ENCODE peak calls at places on chromosomes 12 and 14, in four cellular contexts. N is mucosa of gallbladder, M is aorta, A is NCI-H460. Y is an unnamed sample.
A peak's percentile ranks its signal among the peaks of the same experiment; 100 is the strongest.

GRCh38 chr12:26152507-26153102 is 27.8 kb upstream of the BHLHE41 start:
- DNase-seq in N (no peak), M (no peak), A (no peak), Y (no peak)

GRCh38 chr12:52552681-52553195 is at the start of gene KRT71:
- DNase-seq in N (no peak), M (peak; percentile 36), A (no peak), Y (no peak)

GRCh38 chr12:65171870-65172269 is 2.5 kb downstream of the LEMD3 start:
- DNase-seq in N (no peak), M (no peak), A (no peak), Y (no peak)

GRCh38 chr12:48814313-48815280 is 3.7 kb upstream of the CACNB3 start:
- DNase-seq in N (peak; percentile 83), M (peak; percentile 90), A (peak; percentile 74), Y (peak; percentile 72)

GRCh38 chr14:31964979-31965734 is 111.9 kb upstream of the ARHGAP5 start:
- DNase-seq in N (no peak), M (no peak), A (no peak), Y (no peak)

GRCh38 chr12:92108651-92109050 is 37.0 kb downstream of the BTG1 start:
- DNase-seq in N (no peak), M (no peak), A (peak; percentile 71), Y (no peak)

GRCh38 chr12:132866251-132866828 is 21.1 kb downstream of the CHFR start:
- DNase-seq in N (no peak), M (no peak), A (peak; percentile 14), Y (no peak)

GRCh38 chr14:93789366-93790130 is 1.3 kb upstream of the PRIMA1 start:
- DNase-seq in N (no peak), M (no peak), A (no peak), Y (no peak)

GRCh38 chr14:101197595-101198397 is 294.3 kb upstream of the RTL1 start:
- DNase-seq in N (no peak), M (no peak), A (no peak), Y (no peak)

GRCh38 chr14:58637391-58638230 is at the start of gene DACT1:
- DNase-seq in N (peak; percentile 61), M (peak; percentile 87), A (no peak), Y (peak; percentile 0)

GRCh38 chr12:22083167-22083566 is 37.1 kb downstream of the CMAS start:
- DNase-seq in N (no peak), M (no peak), A (peak; percentile 27), Y (no peak)

GRCh38 chr12:76024942-76025600 is 6.5 kb downstream of the PHLDA1 start:
- DNase-seq in N (no peak), M (no peak), A (no peak), Y (no peak)

GRCh38 chr14:60349663-60350365 is 100.8 kb downstream of the PPM1A start:
- DNase-seq in N (peak; percentile 25), M (no peak), A (peak; percentile 52), Y (no peak)

GRCh38 chr12:128606040-128606439 is 217.7 kb downstream of the SLC15A4 start:
- DNase-seq in N (no peak), M (no peak), A (no peak), Y (no peak)

GRCh38 chr14:104986487-104987164 is 1.0 kb downstream of the CLBA1 start:
- DNase-seq in N (no peak), M (no peak), A (no peak), Y (no peak)

GRCh38 chr12:58202933-58203713 is 261.8 kb downstream of the ATP23 start:
- DNase-seq in N (no peak), M (no peak), A (no peak), Y (no peak)

GRCh38 chr14:92121207-92121669 is 268 bp downstream of the NDUFB1 start:
- DNase-seq in N (peak; percentile 19), M (peak; percentile 63), A (no peak), Y (no peak)

GRCh38 chr12:121630791-121631190 is 4.5 kb downstream of the ORAI1 start:
- DNase-seq in N (no peak), M (no peak), A (no peak), Y (no peak)

GRCh38 chr12:12010277-12011031 is 60.3 kb upstream of the BCL2L14 start:
- DNase-seq in N (peak; percentile 53), M (peak; percentile 90), A (no peak), Y (peak; percentile 33)

GRCh38 chr12:56150563-56150962 is 1.8 kb upstream of the MYL6B start:
- DNase-seq in N (no peak), M (no peak), A (no peak), Y (no peak)